ENCODE peak calls at places on chromosome 7, in seven cellular contexts. E is uterus, L is endothelial cell of umbilical vein, N is sigmoid colon, F is left ventricle myocardium inferior, X is hepatocyte, R is BE2C. H is an unnamed sample.

GRCh38 chr7:20561908-20562307 is 53.6 kb upstream of the ABCB5 start:
- DNase-seq in X (no peak), N (no peak), E (no peak), F (no peak), R (no peak), L (no peak), H (no peak)

GRCh38 chr7:37016073-37016878 is 292.0 kb upstream of the AOAH start:
- DNase-seq in L (no peak), N (no peak), E (no peak), R (no peak), X (no peak), F (no peak), H (no peak)

GRCh38 chr7:141354251-141354650 is 197.0 kb upstream of the AGK start:
- DNase-seq in X (no peak), E (no peak), F (no peak), N (no peak), R (no peak), L (peak; percentile 66), H (no peak)

GRCh38 chr7:103031781-103032180 is 42.8 kb downstream of the FBXL13 start:
- DNase-seq in X (no peak), L (no peak), F (no peak), R (no peak), E (no peak), N (no peak), H (no peak)

GRCh38 chr7:100465702-100466311 is 1.7 kb upstream of the SPACDR start:
- DNase-seq in E (peak; percentile 73), N (peak; percentile 92), X (peak; percentile 83), R (peak; percentile 79), L (peak; percentile 73), F (peak; percentile 80), H (peak; percentile 66)

GRCh38 chr7:32588657-32589056 is 93.4 kb downstream of the AVL9 start:
- DNase-seq in E (no peak), F (no peak), R (no peak), L (peak; percentile 85), N (no peak), X (peak; percentile 16), H (no peak)

GRCh38 chr7:96236198-96237039 is 85.5 kb downstream of the SLC25A13 start:
- DNase-seq in F (peak; percentile 47), L (peak; percentile 97), N (peak; percentile 84), R (peak; percentile 55), X (peak; percentile 68), E (peak; percentile 70), H (no peak)

GRCh38 chr7:94440460-94441039 is 45.9 kb downstream of the COL1A2 start:
- DNase-seq in L (no peak), R (no peak), X (peak; percentile 43), E (no peak), F (no peak), N (no peak), H (peak; percentile 30)

GRCh38 chr7:46003896-46004875 is 83.1 kb upstream of the IGFBP3 start:
- DNase-seq in N (no peak), X (no peak), F (no peak), L (peak; percentile 2), R (no peak), E (no peak), H (no peak)

GRCh38 chr7:30941582-30942310 is 22.0 kb upstream of the GHRHR start:
- DNase-seq in E (no peak), X (no peak), N (no peak), R (no peak), F (no peak), L (no peak), H (no peak)

GRCh38 chr7:155660059-155660757 is 15.7 kb downstream of the RBM33 start:
- DNase-seq in E (no peak), L (no peak), X (no peak), N (no peak), R (no peak), F (no peak), H (no peak)

GRCh38 chr7:114426824-114427223 is 12.2 kb downstream of the FOXP2 start:
- DNase-seq in E (no peak), R (no peak), F (no peak), X (peak; percentile 34), L (peak; percentile 49), N (no peak), H (no peak)

GRCh38 chr7:107232568-107233090 is 63.8 kb downstream of the HBP1 start:
- DNase-seq in L (no peak), X (no peak), N (no peak), F (no peak), R (no peak), E (no peak), H (no peak)

GRCh38 chr7:44307301-44307900 is 18.0 kb downstream of the CAMK2B start:
- DNase-seq in F (no peak), X (no peak), N (no peak), R (peak; percentile 49), E (no peak), L (peak; percentile 44), H (no peak)

GRCh38 chr7:21642422-21642821 is 99.6 kb downstream of the DNAH11 start:
- DNase-seq in F (no peak), L (no peak), X (no peak), N (no peak), R (no peak), E (no peak), H (no peak)

GRCh38 chr7:37420931-37421330 is 27.7 kb downstream of the ELMO1 start:
- DNase-seq in E (no peak), X (no peak), N (no peak), R (no peak), F (no peak), L (peak; percentile 48), H (no peak)

GRCh38 chr7:142797799-142798377 is 27.1 kb downstream of the PRSS2 start:
- DNase-seq in E (no peak), X (no peak), L (no peak), N (no peak), R (no peak), F (no peak), H (no peak)

DNA sequence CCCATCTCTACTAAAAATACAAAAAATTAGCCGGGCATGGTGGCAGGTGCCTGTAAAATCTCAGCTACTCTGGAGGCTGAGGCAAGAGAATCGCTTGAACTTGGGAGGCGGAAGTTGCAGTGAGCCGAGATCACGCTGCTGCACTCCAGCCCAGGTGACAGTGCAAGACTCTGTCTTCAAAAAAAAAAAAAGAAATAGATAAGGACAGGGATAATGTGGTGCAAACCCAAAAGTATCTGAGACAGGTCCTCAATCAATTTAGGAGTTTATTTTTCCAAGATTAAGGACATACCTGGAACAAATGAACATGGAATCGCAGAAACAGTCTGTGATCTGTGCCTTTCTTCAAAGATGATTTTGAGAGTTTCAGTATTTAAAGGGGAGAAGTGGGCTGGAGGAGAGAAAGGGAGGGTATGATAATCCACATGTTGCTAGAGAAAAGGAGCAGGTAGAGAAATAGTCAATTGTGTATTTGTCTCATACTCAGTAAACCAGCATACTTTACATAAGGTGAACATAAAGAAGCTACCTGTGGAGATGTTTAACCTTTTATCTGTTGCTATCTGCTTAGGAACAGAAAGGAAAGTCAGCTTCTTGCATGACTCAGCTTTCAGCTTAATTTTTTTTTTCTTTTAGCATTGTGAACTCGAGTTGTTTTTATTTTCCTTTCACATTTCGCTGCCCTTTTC is 4.9 kb upstream of the MTPN start:
- DNase-seq in E (no peak), L (no peak), F (no peak), R (no peak), X (no peak), N (no peak), H (no peak)
- H3K36me3 ChIP-seq in E (no peaks in the 10 kb centered on the region), L (no peaks in the 10 kb centered on the region), F (no peaks in the 10 kb centered on the region), R (no peaks in the 10 kb centered on the region), X (no peaks in the 10 kb centered on the region), N (no peaks in the 10 kb centered on the region), H (no peaks in the 10 kb centered on the region)

DNA sequence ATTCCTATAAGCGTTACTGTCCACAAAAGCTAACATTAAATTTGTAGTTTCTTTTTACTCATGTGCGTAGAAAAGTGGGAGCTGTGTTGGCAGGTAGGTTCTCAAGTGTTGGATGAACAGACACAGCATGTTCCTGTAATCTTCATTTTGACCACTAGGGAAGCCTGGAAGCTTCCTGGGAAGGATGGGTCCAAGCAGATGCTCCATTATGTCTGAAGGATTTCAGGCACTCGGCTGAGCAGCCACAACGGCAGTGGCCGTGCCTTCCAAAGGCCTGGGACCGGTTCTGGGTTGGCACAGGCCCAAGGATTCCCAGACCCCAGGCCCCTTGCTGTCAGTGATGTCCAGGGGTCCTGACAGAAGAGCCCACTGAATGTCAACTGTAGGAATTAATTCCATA is 386.3 kb downstream of the TNS3 start:
- DNase-seq in N (no peak), E (no peak), R (no peak), F (no peak), L (no peak), X (no peak), H (no peak)
- TF ChIP-seq CTCF in N (no peak), E (no peak), R (peak; percentile 55), F (peak; percentile 35), L (no peak), X (no peak), H (no peak)

GRCh38 chr7:158101821-158102450 is 485.7 kb downstream of the PTPRN2 start:
- DNase-seq in X (no peak), N (no peak), L (no peak), F (no peak), R (no peak), E (no peak), H (no peak)

GRCh38 chr7:158102897-158103296 is 484.7 kb downstream of the PTPRN2 start:
- DNase-seq in N (no peak), E (no peak), F (no peak), X (no peak), L (no peak), R (no peak), H (no peak)

GRCh38 chr7:158106272-158106671 is 481.4 kb downstream of the PTPRN2 start:
- DNase-seq in L (no peak), N (no peak), R (no peak), F (no peak), E (no peak), X (no peak), H (no peak)

GRCh38 chr7:158107806-158108205 is 479.8 kb downstream of the PTPRN2 start:
- DNase-seq in E (no peak), N (no peak), L (no peak), X (no peak), R (no peak), F (no peak), H (no peak)

DNA sequence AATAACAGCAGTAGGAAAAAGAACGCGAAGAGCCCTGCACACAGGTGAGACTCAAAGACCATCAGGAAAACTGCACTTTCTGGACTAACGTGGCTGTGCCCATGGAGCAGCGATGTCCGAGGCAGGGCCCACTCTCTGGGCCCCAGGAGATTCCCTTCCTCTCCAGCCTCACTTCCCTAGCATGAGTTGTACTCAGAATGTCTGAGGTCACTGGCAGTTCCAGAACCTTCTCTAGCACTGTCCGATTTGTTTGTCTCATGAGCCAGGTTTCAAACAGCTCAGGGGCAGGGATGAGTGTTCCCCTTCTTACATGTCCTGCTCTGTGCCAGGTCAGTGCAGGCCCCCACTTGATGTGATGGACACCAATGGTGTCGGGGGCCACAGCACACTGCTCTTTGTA is 484.2 kb downstream of the PTPRN2 start:
- DNase-seq in N (no peak), F (no peak), L (no peak), R (no peak), E (no peak), X (no peak), H (no peak)
- H3K9me3 ChIP-seq in N (no peaks in the 10 kb centered on the region), F (no peaks in the 10 kb centered on the region), L (peaks cover 8% of the 10 kb centered on the region), R (no peaks in the 10 kb centered on the region), E (no peaks in the 10 kb centered on the region), X (no peaks in the 10 kb centered on the region), H (no peaks in the 10 kb centered on the region)

DNA sequence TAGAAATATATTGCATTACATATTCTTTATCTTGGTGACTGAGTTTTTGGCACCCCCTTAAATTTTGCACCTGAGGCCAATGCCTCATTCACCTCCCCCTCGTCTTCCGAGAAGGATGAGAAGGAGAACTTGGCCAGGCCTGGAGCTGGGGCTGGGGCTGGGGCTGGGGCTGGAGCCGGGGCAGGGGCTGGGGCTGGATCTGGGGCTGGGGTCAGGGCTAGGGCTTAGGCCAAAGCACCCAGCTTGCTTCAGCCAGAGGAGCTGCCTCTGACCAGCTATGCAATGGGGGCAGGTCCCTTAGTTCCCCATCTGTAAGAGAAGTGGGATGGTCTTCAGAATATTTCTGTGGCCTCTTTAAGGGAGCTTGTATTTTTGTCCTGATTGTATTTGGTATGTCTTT is 3.8 kb upstream of the PRKAG2 start:
- DNase-seq in N (peak; percentile 25), R (no peak), X (no peak), L (no peak), E (no peak), F (no peak), H (no peak)
- H3K36me3 ChIP-seq in N (no peaks in the 10 kb centered on the region), R (no peaks in the 10 kb centered on the region), X (no peaks in the 10 kb centered on the region), L (no peaks in the 10 kb centered on the region), E (no peaks in the 10 kb centered on the region), F (no peaks in the 10 kb centered on the region), H (no peaks in the 10 kb centered on the region)